ENCODE peak calls at places on chromosomes 6 and 20, in ten cellular contexts. D is stimulated activated CD4-positive, alpha-beta T cell treated with anti-CD3 and anti-CD28 coated beads, Interleukin-2, amount 100 ng/mL, for 48 hours; G is EH; Z is HuH-7; S is CD4-positive, alpha-beta T cell; W is astrocyte of the spinal cord; V is renal cortical epithelial cell; T is MCF 10A; O is fibroblast of mammary gland; M is aorta. C is an unnamed sample.

GRCh38 chr6:40037271-40037670 is 103.0 kb upstream of the MOCS1 start:
- DNase-seq in D (no peak), G (no peak), Z (no peak), S (no peak), W (no peak), V (no peak), T (no peak), O (no peak), M (no peak), C (no peak)

GRCh38 chr20:17864791-17865190 is 103.8 kb downstream of the SNX5 start:
- DNase-seq in D (no peak), G (no peak), Z (no peak), S (no peak), W (no peak), V (no peak), T (no peak), O (no peak), M (no peak), C (no peak)

GRCh38 chr6:10522929-10523573 is 1.9 kb downstream of the GCNT2 start:
- DNase-seq in D (no peak), G (no peak), Z (no peak), S (no peak), W (no peak), V (peak), T (no peak), O (no peak), M (no peak), C (no peak)

GRCh38 chr6:121711472-121711871 is 276.0 kb downstream of the GJA1 start:
- DNase-seq in D (no peak), G (no peak), Z (no peak), S (no peak), W (no peak), V (no peak), T (no peak), O (no peak), M (no peak), C (no peak)

GRCh38 chr6:2939315-2940009 is 31.9 kb downstream of the SERPINB6 start:
- DNase-seq in D (no peak), G (no peak), Z (no peak), S (no peak), W (no peak), V (no peak), T (no peak), O (no peak), M (no peak), C (no peak)

GRCh38 chr6:71125216-71125615 is 163.4 kb upstream of the OGFRL1 start:
- DNase-seq in D (no peak), G (no peak), Z (no peak), S (no peak), W (no peak), V (no peak), T (no peak), O (no peak), M (no peak), C (no peak)

GRCh38 chr6:53119349-53119748 is 29.3 kb downstream of the GCM1 start:
- DNase-seq in D (no peak), G (peak), Z (no peak), S (no peak), W (peak), V (peak), T (no peak), O (peak), M (no peak), C (no peak)

GRCh38 chr20:21361266-21361665 is 36.1 kb downstream of the NKX2-4 start:
- DNase-seq in D (no peak), G (no peak), Z (no peak), S (no peak), W (no peak), V (peak), T (peak), O (peak), M (no peak), C (peak)

GRCh38 chr20:1373036-1373435 is 19.8 kb downstream of the FKBP1A start:
- DNase-seq in D (no peak), G (no peak), Z (no peak), S (no peak), W (no peak), V (no peak), T (no peak), O (no peak), M (no peak), C (no peak)